ENCODE peak calls at places on chromosomes 13 and 19, in four cellular contexts. T, X, U and P are unnamed samples.

GRCh38 chr19:35114656-35115537 is 726 bp upstream of the FXYD3 start:
- DNase-seq in T (peak), X (peak), U (no peak), P (no peak)

GRCh38 chr13:91305652-91306051 is 41.8 kb upstream of the MIR17HG start:
- DNase-seq in T (no peak), X (no peak), U (no peak), P (no peak)

GRCh38 chr13:111177803-111178389 is 62.8 kb downstream of the ARHGEF7 start:
- DNase-seq in T (peak), X (no peak), U (no peak), P (no peak)

GRCh38 chr13:76385606-76386005 is 500.6 kb downstream of the KCTD12 start:
- DNase-seq in T (no peak), X (no peak), U (no peak), P (no peak)

GRCh38 chr19:40413291-40413994 is at the start of gene PRX:
- DNase-seq in T (no peak), X (no peak), U (no peak), P (no peak)

GRCh38 chr13:71219671-71220070 is 647.3 kb downstream of the DACH1 start:
- DNase-seq in T (no peak), X (no peak), U (no peak), P (no peak)

GRCh38 chr19:38035515-38036495 is 128.8 kb downstream of the SIPA1L3 start:
- DNase-seq in T (peak), X (no peak), U (no peak), P (no peak)

GRCh38 chr13:50410921-50411712 is 395.9 kb downstream of the KCNRG start:
- DNase-seq in T (peak), X (no peak), U (peak), P (no peak)

GRCh38 chr13:55627221-55627620 is 1513.5 kb upstream of the PRR20A start:
- DNase-seq in T (no peak), X (no peak), U (no peak), P (no peak)

GRCh38 chr19:17807731-17808316 is 12.9 kb downstream of the B3GNT3 start:
- DNase-seq in T (no peak), X (no peak), U (no peak), P (no peak)

GRCh38 chr13:70987043-70987442 is 878.8 kb upstream of the KLHL1 start:
- DNase-seq in T (no peak), X (no peak), U (no peak), P (no peak)

GRCh38 chr13:37319041-37319443 is 213.6 kb upstream of the CSNK1A1L start:
- DNase-seq in T (peak), X (no peak), U (no peak), P (no peak)

GRCh38 chr19:5952193-5953033 is 25.5 kb downstream of the RANBP3 start:
- DNase-seq in T (no peak), X (no peak), U (no peak), P (no peak)

GRCh38 chr13:60583911-60584753 is 187.1 kb downstream of the TDRD3 start:
- DNase-seq in T (peak), X (peak), U (peak), P (no peak)

GRCh38 chr19:56383826-56384605 is 9.3 kb downstream of the ZNF582 start:
- DNase-seq in T (peak), X (no peak), U (no peak), P (no peak)

GRCh38 chr13:46278474-46278873 is 66.7 kb downstream of the LRRC63 start:
- DNase-seq in T (no peak), X (no peak), U (no peak), P (no peak)
- TF ChIP-seq CTCF in T (no peak), X (no peak), U (no peak), P (no peak)

DNA sequence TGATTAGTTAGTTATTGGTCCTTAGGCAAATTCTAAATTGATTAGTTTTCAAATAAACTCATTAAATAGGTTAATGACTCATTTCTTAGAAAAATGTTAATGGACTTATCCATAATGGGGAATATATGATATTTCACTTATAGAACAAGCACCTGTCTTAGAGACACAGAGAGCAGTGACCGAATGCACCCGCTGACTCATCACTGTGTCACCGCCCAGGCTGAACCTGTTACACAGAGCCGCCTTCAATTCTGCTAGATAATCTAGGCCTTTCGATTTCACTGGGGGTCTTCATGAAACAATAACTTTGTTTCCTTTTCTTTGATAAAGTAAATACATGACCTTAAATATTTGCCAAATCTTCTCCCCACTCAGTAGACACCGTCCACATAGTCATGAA is 13.1 kb downstream of the IRS2 start:
- DNase-seq in T (no peak), X (no peak), U (no peak), P (no peak)
- H3K27ac ChIP-seq in T (no peak), X (no peak), U (no peak), P (no peak)

GRCh38 chr13:102322211-102322610 is 79.6 kb downstream of the FGF14 start:
- DNase-seq in T (no peak), X (no peak), U (no peak), P (no peak)

GRCh38 chr13:102325321-102325720 is 76.5 kb downstream of the FGF14 start:
- DNase-seq in T (no peak), X (no peak), U (no peak), P (no peak)

GRCh38 chr13:102326381-102327118 is 75.3 kb downstream of the FGF14 start:
- DNase-seq in T (no peak), X (no peak), U (no peak), P (no peak)

GRCh38 chr13:102323505-102323904 is 78.3 kb downstream of the FGF14 start:
- DNase-seq in T (no peak), X (no peak), U (no peak), P (no peak)

GRCh38 chr13:102323012-102323411 is 78.8 kb downstream of the FGF14 start:
- DNase-seq in T (no peak), X (no peak), U (no peak), P (no peak)
- H3K4me3 ChIP-seq in T (no peak), X (no peak), U (no peak), P (no peak)

GRCh38 chr19:11460207-11460606 is 20.6 kb downstream of the ELAVL3 start:
- DNase-seq in T (no peak), X (no peak), U (no peak), P (no peak)
- TF ChIP-seq CTCF in T (peak), X (no peak), U (no peak), P (no peak)

DNA sequence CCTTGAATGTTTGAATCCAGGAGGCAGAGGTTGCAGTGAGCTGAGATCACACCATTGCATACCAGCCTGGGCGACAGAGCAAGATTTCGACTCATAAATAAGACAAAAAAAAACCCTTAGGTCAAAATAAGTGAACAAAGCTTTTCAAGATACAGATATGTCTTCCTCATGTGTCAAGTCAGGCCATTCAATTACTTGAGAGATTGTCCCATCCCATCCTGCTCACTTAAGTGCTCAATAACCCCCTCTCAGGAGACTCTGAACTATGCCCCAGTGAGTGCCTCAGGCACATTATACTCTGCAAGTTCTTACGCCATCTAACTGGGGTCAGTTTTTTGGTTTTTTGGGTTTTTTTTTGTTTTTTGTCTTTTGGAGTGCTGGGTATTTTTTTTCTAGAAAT is 2.6 kb downstream of the ZNF91 start:
- DNase-seq in T (no peak), X (no peak), U (no peak), P (no peak)
- H3K27ac ChIP-seq in T (no peak), X (no peak), U (no peak), P (peak)

DNA sequence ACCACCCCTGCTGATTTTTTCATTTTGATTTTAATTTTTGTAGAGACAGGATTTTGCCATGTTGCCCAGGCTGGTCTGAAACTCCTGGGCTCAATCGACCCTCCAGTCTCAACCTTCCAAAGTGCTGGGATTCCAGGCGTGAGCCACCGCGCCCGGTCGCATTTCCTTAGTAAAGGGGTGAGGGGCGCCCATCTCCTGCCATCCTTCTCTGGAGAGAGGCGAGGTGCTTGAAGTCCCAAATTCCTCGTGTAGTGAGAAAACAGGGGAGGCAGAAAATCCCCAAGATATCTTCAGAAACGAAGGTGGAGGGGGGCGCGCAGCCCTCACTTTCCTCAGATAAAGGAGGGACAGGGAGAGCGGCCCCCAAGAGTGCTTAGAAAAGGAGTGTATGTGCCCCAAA is 21.0 kb upstream of the GATAD2A start:
- DNase-seq in T (no peak), X (no peak), U (no peak), P (no peak)
- H3K4me3 ChIP-seq in T (peak), X (peak), U (peak), P (peak)

GRCh38 chr19:3272952-3273351 is 48.5 kb downstream of the CELF5 start:
- DNase-seq in T (no peak), X (no peak), U (no peak), P (no peak)

GRCh38 chr19:3275583-3276340 is 51.3 kb downstream of the CELF5 start:
- DNase-seq in T (peak), X (no peak), U (peak), P (no peak)

GRCh38 chr19:3276341-3276799 is 51.9 kb downstream of the CELF5 start:
- DNase-seq in T (no peak), X (no peak), U (no peak), P (no peak)

GRCh38 chr19:3274245-3275067 is 50.0 kb downstream of the CELF5 start:
- DNase-seq in T (no peak), X (no peak), U (no peak), P (no peak)

GRCh38 chr19:3275068-3275582 is 50.7 kb downstream of the CELF5 start:
- DNase-seq in T (no peak), X (no peak), U (no peak), P (no peak)
- TF ChIP-seq CTCF in T (peak), X (no peak), U (no peak), P (no peak)